ENCODE peak calls at places on chromosome 17, in ten cellular contexts. One of them, this sample, is unnamed.

GRCh38 chr17:51860934-51861561 is 297.5 kb downstream of the CA10 start:
- DNase-seq in colonic mucosa: peak
- DNase-seq in PC-3: peak
- DNase-seq in PC-9: no peak
- DNase-seq in A549: peak
- DNase-seq in type B pancreatic cell: no peak
- DNase-seq in AG04450: no peak
- DNase-seq in endothelial cell of umbilical vein: no peak
- DNase-seq in glutamatergic neuron: peak
- DNase-seq in mammary epithelial cell: peak
- DNase-seq in this sample: peak

GRCh38 chr17:42365136-42365535 is 23.1 kb downstream of the STAT3 start:
- DNase-seq in mammary epithelial cell: peak
- DNase-seq in A549: peak
- DNase-seq in PC-3: no peak
- DNase-seq in endothelial cell of umbilical vein: peak
- DNase-seq in PC-9: no peak
- DNase-seq in glutamatergic neuron: no peak
- DNase-seq in colonic mucosa: no peak
- DNase-seq in AG04450: no peak
- DNase-seq in type B pancreatic cell: no peak
- DNase-seq in this sample: no peak

GRCh38 chr17:45146166-45146565 is 2.1 kb upstream of the HEXIM1 start:
- DNase-seq in colonic mucosa: no peak
- DNase-seq in PC-9: no peak
- DNase-seq in type B pancreatic cell: no peak
- DNase-seq in A549: no peak
- DNase-seq in mammary epithelial cell: no peak
- DNase-seq in glutamatergic neuron: no peak
- DNase-seq in endothelial cell of umbilical vein: no peak
- DNase-seq in PC-3: no peak
- DNase-seq in AG04450: no peak
- DNase-seq in this sample: no peak

GRCh38 chr17:74690409-74690825 is 22.3 kb downstream of the CD300LF start:
- DNase-seq in A549: no peak
- DNase-seq in colonic mucosa: no peak
- DNase-seq in PC-3: no peak
- DNase-seq in mammary epithelial cell: no peak
- DNase-seq in endothelial cell of umbilical vein: no peak
- DNase-seq in type B pancreatic cell: no peak
- DNase-seq in glutamatergic neuron: no peak
- DNase-seq in PC-9: no peak
- DNase-seq in AG04450: no peak
- DNase-seq in this sample: no peak

GRCh38 chr17:34527908-34528470 is 51.4 kb upstream of the TMEM132E start:
- DNase-seq in endothelial cell of umbilical vein: no peak
- DNase-seq in PC-9: no peak
- DNase-seq in glutamatergic neuron: peak
- DNase-seq in colonic mucosa: no peak
- DNase-seq in A549: peak
- DNase-seq in type B pancreatic cell: no peak
- DNase-seq in PC-3: no peak
- DNase-seq in mammary epithelial cell: no peak
- DNase-seq in AG04450: no peak
- DNase-seq in this sample: no peak

GRCh38 chr17:50763716-50764450 is 3.4 kb downstream of the ANKRD40CL start:
- DNase-seq in mammary epithelial cell: no peak
- DNase-seq in AG04450: no peak
- DNase-seq in PC-3: peak
- DNase-seq in A549: no peak
- DNase-seq in colonic mucosa: peak
- DNase-seq in type B pancreatic cell: no peak
- DNase-seq in PC-9: peak
- DNase-seq in glutamatergic neuron: no peak
- DNase-seq in endothelial cell of umbilical vein: no peak
- DNase-seq in this sample: no peak

GRCh38 chr17:44595216-44595775 is 38.0 kb downstream of the FZD2 start:
- DNase-seq in glutamatergic neuron: no peak
- DNase-seq in colonic mucosa: no peak
- DNase-seq in mammary epithelial cell: no peak
- DNase-seq in A549: no peak
- DNase-seq in AG04450: no peak
- DNase-seq in endothelial cell of umbilical vein: no peak
- DNase-seq in type B pancreatic cell: no peak
- DNase-seq in PC-3: no peak
- DNase-seq in PC-9: no peak
- DNase-seq in this sample: no peak

GRCh38 chr17:47717845-47718621 is 15.0 kb upstream of the TBX21 start:
- DNase-seq in colonic mucosa: no peak
- DNase-seq in A549: no peak
- DNase-seq in glutamatergic neuron: no peak
- DNase-seq in PC-9: no peak
- DNase-seq in endothelial cell of umbilical vein: no peak
- DNase-seq in type B pancreatic cell: no peak
- DNase-seq in PC-3: peak
- DNase-seq in AG04450: no peak
- DNase-seq in mammary epithelial cell: no peak
- DNase-seq in this sample: no peak

GRCh38 chr17:65057520-65058075 is 1.1 kb upstream of the GNA13 start:
- DNase-seq in type B pancreatic cell: peak
- DNase-seq in PC-3: no peak
- DNase-seq in A549: peak
- DNase-seq in mammary epithelial cell: peak
- DNase-seq in AG04450: no peak
- DNase-seq in PC-9: no peak
- DNase-seq in colonic mucosa: peak
- DNase-seq in endothelial cell of umbilical vein: no peak
- DNase-seq in glutamatergic neuron: no peak
- DNase-seq in this sample: no peak

GRCh38 chr17:56653877-56654276 is 60.4 kb downstream of the NOG start:
- DNase-seq in A549: peak
- DNase-seq in PC-9: peak
- DNase-seq in mammary epithelial cell: peak
- DNase-seq in type B pancreatic cell: no peak
- DNase-seq in AG04450: no peak
- DNase-seq in endothelial cell of umbilical vein: peak
- DNase-seq in colonic mucosa: no peak
- DNase-seq in glutamatergic neuron: peak
- DNase-seq in PC-3: peak
- DNase-seq in this sample: peak
- TF ChIP-seq CTCF in A549: peak
- TF ChIP-seq CTCF in PC-9: peak
- TF ChIP-seq CTCF in mammary epithelial cell: peak
- TF ChIP-seq CTCF in type B pancreatic cell: peak
- TF ChIP-seq CTCF in AG04450: peak
- TF ChIP-seq CTCF in endothelial cell of umbilical vein: peak
- TF ChIP-seq CTCF in colonic mucosa: no peak
- TF ChIP-seq CTCF in glutamatergic neuron: peak
- TF ChIP-seq CTCF in PC-3: peak
- TF ChIP-seq CTCF in this sample: peak

DNA sequence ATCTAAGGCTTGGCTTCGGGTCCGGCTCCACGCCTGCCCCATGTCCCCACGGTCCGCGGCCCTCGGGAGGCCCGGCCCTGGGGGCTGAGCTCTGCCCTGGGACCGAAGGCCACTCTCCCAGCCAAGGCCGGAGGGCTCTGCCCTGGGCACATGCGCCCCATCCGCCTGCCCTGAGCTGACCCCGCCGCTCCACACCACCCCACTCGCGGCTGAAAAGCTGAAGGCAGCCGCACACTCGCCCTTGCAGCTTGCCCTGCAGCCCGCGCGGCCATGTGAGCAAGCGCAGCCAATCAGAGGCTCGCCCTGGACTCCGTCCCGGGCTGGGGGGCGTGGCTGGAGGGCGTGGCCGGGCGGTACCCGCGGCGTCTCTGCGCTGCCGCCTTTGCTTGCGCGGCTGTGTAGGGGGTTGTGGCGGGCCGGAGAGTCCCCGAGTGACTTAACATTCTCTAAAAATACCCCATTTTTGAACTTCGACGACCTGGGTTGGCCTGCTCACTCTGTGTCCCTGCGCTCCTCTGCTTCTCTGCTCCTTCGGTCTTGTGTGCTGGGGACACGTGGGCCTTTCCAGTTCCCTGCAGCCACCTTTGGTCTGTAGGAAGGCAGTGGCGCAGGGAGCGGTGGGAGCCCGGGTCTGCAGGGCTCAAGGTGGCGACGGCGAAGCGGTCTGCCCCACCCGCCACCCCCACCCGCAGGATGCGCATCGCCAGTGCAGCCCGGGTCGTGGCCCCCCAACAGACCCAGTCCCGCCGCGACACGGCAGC is 8.8 kb upstream of the MAP2K3 start:
- DNase-seq in type B pancreatic cell: peak
- DNase-seq in endothelial cell of umbilical vein: peak
- DNase-seq in PC-9: peak
- DNase-seq in AG04450: no peak
- DNase-seq in A549: peak
- DNase-seq in PC-3: peak
- DNase-seq in mammary epithelial cell: peak
- DNase-seq in glutamatergic neuron: peak
- DNase-seq in colonic mucosa: peak
- DNase-seq in this sample: peak
- TF ChIP-seq CTCF in type B pancreatic cell: peak
- TF ChIP-seq CTCF in endothelial cell of umbilical vein: no peak
- TF ChIP-seq CTCF in PC-9: no peak
- TF ChIP-seq CTCF in AG04450: no peak
- TF ChIP-seq CTCF in A549: no peak
- TF ChIP-seq CTCF in PC-3: no peak
- TF ChIP-seq CTCF in mammary epithelial cell: no peak
- TF ChIP-seq CTCF in glutamatergic neuron: peak
- TF ChIP-seq CTCF in colonic mucosa: no peak
- TF ChIP-seq CTCF in this sample: no peak

GRCh38 chr17:58527306-58527705 is 12.9 kb upstream of the MTMR4 start:
- DNase-seq in PC-9: peak
- DNase-seq in mammary epithelial cell: no peak
- DNase-seq in AG04450: no peak
- DNase-seq in colonic mucosa: no peak
- DNase-seq in type B pancreatic cell: no peak
- DNase-seq in endothelial cell of umbilical vein: no peak
- DNase-seq in A549: no peak
- DNase-seq in glutamatergic neuron: no peak
- DNase-seq in PC-3: no peak
- DNase-seq in this sample: no peak
- TF ChIP-seq CTCF in PC-9: no peak
- TF ChIP-seq CTCF in mammary epithelial cell: no peak
- TF ChIP-seq CTCF in AG04450: peak
- TF ChIP-seq CTCF in colonic mucosa: no peak
- TF ChIP-seq CTCF in type B pancreatic cell: peak
- TF ChIP-seq CTCF in endothelial cell of umbilical vein: peak
- TF ChIP-seq CTCF in A549: no peak
- TF ChIP-seq CTCF in glutamatergic neuron: peak
- TF ChIP-seq CTCF in PC-3: no peak
- TF ChIP-seq CTCF in this sample: no peak

GRCh38 chr17:7313028-7313889 is 1.9 kb downstream of the GPS2 start:
- DNase-seq in colonic mucosa: no peak
- DNase-seq in endothelial cell of umbilical vein: no peak
- DNase-seq in glutamatergic neuron: no peak
- DNase-seq in mammary epithelial cell: peak
- DNase-seq in PC-9: peak
- DNase-seq in AG04450: no peak
- DNase-seq in PC-3: peak
- DNase-seq in type B pancreatic cell: no peak
- DNase-seq in A549: peak
- DNase-seq in this sample: no peak
- TF ChIP-seq CTCF in colonic mucosa: no peak
- TF ChIP-seq CTCF in endothelial cell of umbilical vein: no peak
- TF ChIP-seq CTCF in glutamatergic neuron: no peak
- TF ChIP-seq CTCF in mammary epithelial cell: peak
- TF ChIP-seq CTCF in PC-9: peak
- TF ChIP-seq CTCF in AG04450: no peak
- TF ChIP-seq CTCF in PC-3: no peak
- TF ChIP-seq CTCF in type B pancreatic cell: peak
- TF ChIP-seq CTCF in A549: no peak
- TF ChIP-seq CTCF in this sample: no peak

GRCh38 chr17:33200587-33200986 is 92.5 kb downstream of the ASIC2 start:
- DNase-seq in type B pancreatic cell: no peak
- DNase-seq in A549: peak
- DNase-seq in mammary epithelial cell: peak
- DNase-seq in endothelial cell of umbilical vein: no peak
- DNase-seq in glutamatergic neuron: peak
- DNase-seq in PC-3: peak
- DNase-seq in colonic mucosa: no peak
- DNase-seq in AG04450: no peak
- DNase-seq in PC-9: no peak
- DNase-seq in this sample: no peak
- TF ChIP-seq CTCF in type B pancreatic cell: no peak
- TF ChIP-seq CTCF in A549: no peak
- TF ChIP-seq CTCF in mammary epithelial cell: peak
- TF ChIP-seq CTCF in endothelial cell of umbilical vein: no peak
- TF ChIP-seq CTCF in glutamatergic neuron: peak
- TF ChIP-seq CTCF in PC-3: no peak
- TF ChIP-seq CTCF in colonic mucosa: no peak
- TF ChIP-seq CTCF in AG04450: peak
- TF ChIP-seq CTCF in PC-9: no peak
- TF ChIP-seq CTCF in this sample: no peak

DNA sequence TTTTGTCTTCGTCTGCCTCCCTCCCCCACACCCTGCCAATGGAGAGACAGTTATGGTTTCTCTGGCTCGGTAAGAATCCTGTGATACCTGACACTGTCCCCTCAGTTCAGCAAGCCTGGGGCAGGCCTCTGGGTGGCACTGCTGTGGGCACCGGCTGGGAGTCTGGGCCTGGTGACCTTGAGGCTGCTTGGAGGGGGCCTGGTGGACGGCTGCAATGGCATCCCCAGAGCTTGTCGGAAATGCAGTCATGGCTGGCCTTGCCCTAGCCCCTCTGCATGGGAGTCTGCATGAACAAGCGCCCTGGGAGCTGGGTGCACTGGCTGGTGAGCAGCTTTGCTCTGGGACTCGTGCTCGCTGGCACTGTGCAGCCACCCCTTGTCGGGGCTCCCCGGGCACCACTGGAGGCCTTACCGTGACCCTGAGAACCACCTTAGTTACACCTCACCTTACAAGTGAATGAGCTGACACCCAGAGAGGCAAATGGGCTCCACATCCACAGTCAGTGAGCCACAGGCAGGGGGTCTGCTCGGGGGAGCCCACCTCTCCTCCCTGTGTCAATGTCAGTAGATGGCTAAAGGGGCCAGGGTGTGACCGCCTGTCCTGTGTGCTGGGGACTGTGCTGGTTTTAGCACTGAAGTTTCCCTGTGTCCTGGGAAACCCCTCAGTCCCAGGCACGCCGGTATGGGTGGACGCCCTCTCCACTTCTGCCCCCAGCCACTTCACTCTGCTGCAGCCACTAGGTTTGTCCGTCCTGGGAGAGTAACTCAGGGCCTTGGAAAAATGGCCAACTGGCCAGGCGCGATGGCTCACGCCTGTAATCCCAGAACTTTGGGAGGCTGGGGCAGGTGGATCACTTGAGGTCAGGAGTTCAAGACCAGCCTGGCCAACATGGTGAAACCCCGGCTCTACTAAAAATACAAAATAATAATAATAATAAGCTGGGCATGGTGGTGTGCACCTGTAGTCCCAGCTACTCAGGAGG is 1.4 kb downstream of the LGALS3BP start:
- DNase-seq in type B pancreatic cell: no peak
- DNase-seq in A549: no peak
- DNase-seq in mammary epithelial cell: no peak
- DNase-seq in glutamatergic neuron: no peak
- DNase-seq in AG04450: no peak
- DNase-seq in colonic mucosa: no peak
- DNase-seq in PC-3: no peak
- DNase-seq in endothelial cell of umbilical vein: no peak
- DNase-seq in PC-9: no peak
- DNase-seq in this sample: no peak
- TF ChIP-seq CTCF in type B pancreatic cell: no peak
- TF ChIP-seq CTCF in A549: no peak
- TF ChIP-seq CTCF in mammary epithelial cell: no peak
- TF ChIP-seq CTCF in glutamatergic neuron: no peak
- TF ChIP-seq CTCF in AG04450: no peak
- TF ChIP-seq CTCF in colonic mucosa: no peak
- TF ChIP-seq CTCF in PC-3: peak
- TF ChIP-seq CTCF in endothelial cell of umbilical vein: no peak
- TF ChIP-seq CTCF in PC-9: no peak
- TF ChIP-seq CTCF in this sample: no peak

GRCh38 chr17:32944248-32945020 is 16.5 kb downstream of the TMEM98 start:
- DNase-seq in PC-3: peak
- DNase-seq in glutamatergic neuron: no peak
- DNase-seq in PC-9: no peak
- DNase-seq in mammary epithelial cell: no peak
- DNase-seq in colonic mucosa: no peak
- DNase-seq in A549: no peak
- DNase-seq in AG04450: no peak
- DNase-seq in type B pancreatic cell: no peak
- DNase-seq in endothelial cell of umbilical vein: no peak
- DNase-seq in this sample: no peak
- TF ChIP-seq CTCF in PC-3: no peak
- TF ChIP-seq CTCF in glutamatergic neuron: no peak
- TF ChIP-seq CTCF in PC-9: no peak
- TF ChIP-seq CTCF in mammary epithelial cell: no peak
- TF ChIP-seq CTCF in colonic mucosa: no peak
- TF ChIP-seq CTCF in A549: no peak
- TF ChIP-seq CTCF in AG04450: no peak
- TF ChIP-seq CTCF in type B pancreatic cell: no peak
- TF ChIP-seq CTCF in endothelial cell of umbilical vein: no peak
- TF ChIP-seq CTCF in this sample: no peak